ENCODE peak calls at places on chromosome 16, in five cellular contexts. E, T, V, K and O are unnamed samples.

GRCh38 chr16:71572497-71573116 is 4.3 kb downstream of the TAT start:
- DNase-seq in E (no peak), T (no peak), V (no peak), K (no peak), O (no peak)

GRCh38 chr16:29974291-29975133 is 844 bp downstream of the TAOK2 start:
- DNase-seq in E (peak), T (peak), V (no peak), K (no peak), O (no peak)

GRCh38 chr16:66568355-66568754 is 2.1 kb downstream of the CMTM1 start:
- DNase-seq in E (no peak), T (no peak), V (no peak), K (no peak), O (no peak)

GRCh38 chr16:15450624-15451023 is 16.2 kb downstream of the BMERB1 start:
- DNase-seq in E (no peak), T (no peak), V (no peak), K (no peak), O (no peak)

GRCh38 chr16:84423416-84423837 is 55.1 kb downstream of the ATP2C2 start:
- DNase-seq in E (no peak), T (no peak), V (no peak), K (no peak), O (no peak)

GRCh38 chr16:65075877-65076276 is 46.0 kb downstream of the CDH11 start:
- DNase-seq in E (no peak), T (no peak), V (no peak), K (no peak), O (no peak)

GRCh38 chr16:11076259-11077018 is 132.1 kb downstream of the CLEC16A start:
- DNase-seq in E (no peak), T (no peak), V (no peak), K (no peak), O (no peak)

GRCh38 chr16:22675745-22676540 is 138.0 kb upstream of the HS3ST2 start:
- DNase-seq in E (no peak), T (no peak), V (no peak), K (no peak), O (no peak)

GRCh38 chr16:84198401-84198800 is 7.4 kb downstream of the ADAD2 start:
- DNase-seq in E (no peak), T (no peak), V (peak), K (no peak), O (no peak)

GRCh38 chr16:67268136-67268579 is 11.2 kb upstream of the PLEKHG4 start:
- DNase-seq in E (peak), T (peak), V (no peak), K (peak), O (no peak)

GRCh38 chr16:997440-998051 is 16.0 kb downstream of the SOX8 start:
- DNase-seq in E (no peak), T (no peak), V (no peak), K (peak), O (no peak)

GRCh38 chr16:11340710-11341109 is 4.5 kb upstream of the RMI2 start:
- DNase-seq in E (no peak), T (no peak), V (no peak), K (no peak), O (no peak)

GRCh38 chr16:57537596-57538234 is 1.3 kb upstream of the CCDC102A start:
- DNase-seq in E (no peak), T (peak), V (no peak), K (no peak), O (no peak)

GRCh38 chr16:29028457-29029167 is 43.8 kb downstream of the LAT start:
- DNase-seq in E (no peak), T (peak), V (no peak), K (no peak), O (no peak)

GRCh38 chr16:54628796-54629625 is 301.7 kb upstream of the IRX5 start:
- DNase-seq in E (peak), T (no peak), V (no peak), K (peak), O (no peak)

GRCh38 chr16:17222756-17223411 is 247.9 kb downstream of the XYLT1 start:
- DNase-seq in E (peak), T (no peak), V (no peak), K (no peak), O (no peak)

DNA sequence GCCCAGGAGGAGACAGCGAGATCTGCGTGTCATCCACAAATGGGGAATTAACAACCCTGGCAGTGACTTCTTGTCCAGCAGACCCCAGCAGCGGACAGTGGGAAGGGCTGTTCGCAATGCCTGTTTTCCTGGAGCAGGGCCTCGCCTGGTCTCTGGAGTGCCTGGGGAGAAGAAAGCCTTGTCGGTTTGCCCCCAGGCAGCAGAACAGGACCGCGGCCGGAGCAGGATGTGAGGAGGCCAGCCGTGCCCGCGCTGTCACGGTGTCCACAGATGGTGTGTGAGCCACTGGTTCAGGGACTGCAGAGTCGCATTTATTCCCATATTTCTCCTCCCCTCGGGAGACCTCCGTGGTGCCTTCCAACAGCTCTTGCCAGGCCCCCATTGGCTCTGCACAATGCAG is 68.5 kb upstream of the GSE1 start:
- DNase-seq in E (no peak), T (no peak), V (no peak), K (no peak), O (no peak)
- TF ChIP-seq CTCF in E (no peak), T (no peak), V (no peak), K (no peak), O (no peak)

GRCh38 chr16:31009894-31010293 is 544 bp downstream of the STX1B start:
- DNase-seq in E (no peak), T (no peak), V (no peak), K (no peak), O (no peak)
- TF ChIP-seq CTCF in E (no peak), T (no peak), V (peak), K (no peak), O (no peak)

GRCh38 chr16:56530872-56531271 is 11.0 kb upstream of the BBS2 start:
- DNase-seq in E (no peak), T (no peak), V (no peak), K (no peak), O (no peak)

GRCh38 chr16:56538331-56538730 is 18.5 kb upstream of the BBS2 start:
- DNase-seq in E (no peak), T (no peak), V (no peak), K (no peak), O (no peak)

GRCh38 chr16:56534847-56535383 is 15.1 kb upstream of the BBS2 start:
- DNase-seq in E (no peak), T (no peak), V (no peak), K (no peak), O (no peak)

GRCh38 chr16:56532714-56533113 is 12.9 kb upstream of the BBS2 start:
- DNase-seq in E (no peak), T (no peak), V (no peak), K (no peak), O (no peak)
- TF ChIP-seq CTCF in E (no peak), T (no peak), V (no peak), K (no peak), O (no peak)

GRCh38 chr16:88973007-88973410 is 4.0 kb downstream of the CBFA2T3 start:
- DNase-seq in E (no peak), T (peak), V (no peak), K (no peak), O (no peak)
- TF ChIP-seq CTCF in E (no peak), T (no peak), V (no peak), K (no peak), O (no peak)

GRCh38 chr16:81522141-81522701 is 77.6 kb downstream of the CMIP start:
- DNase-seq in E (no peak), T (peak), V (no peak), K (no peak), O (no peak)
- TF ChIP-seq CTCF in E (no peak), T (no peak), V (no peak), K (no peak), O (no peak)